ENCODE peak calls at places on chromosomes 5 and 9, in six cellular contexts. O is GM10248, K is left lung, E is HFF-Myc, W is AG10803, A is lower lobe of right lung. Q is an unnamed sample.

GRCh38 chr9:126456802-126457547 is 130.3 kb downstream of the MVB12B start:
- DNase-seq in E (no peak), A (no peak), W (no peak), K (no peak), O (no peak), Q (no peak)

GRCh38 chr5:98605010-98605425 is 168.4 kb upstream of the RGMB start:
- DNase-seq in E (no peak), K (no peak), O (no peak), A (no peak), W (no peak), Q (no peak)

GRCh38 chr5:10490927-10491672 is 49.4 kb downstream of the ROPN1L start:
- DNase-seq in E (no peak), A (no peak), W (no peak), O (no peak), K (no peak), Q (no peak)

GRCh38 chr9:84822589-84823233 is 153.2 kb downstream of the NTRK2 start:
- DNase-seq in A (no peak), K (no peak), E (no peak), W (no peak), O (peak), Q (no peak)

GRCh38 chr5:155258139-155258538 is 244.6 kb downstream of the KIF4B start:
- DNase-seq in E (no peak), K (no peak), W (no peak), O (no peak), A (no peak), Q (no peak)

GRCh38 chr5:966345-966710 is 42.3 kb upstream of the NKD2 start:
- DNase-seq in W (no peak), A (no peak), K (no peak), O (no peak), E (no peak), Q (no peak)

GRCh38 chr9:128054090-128054489 is 13.0 kb downstream of the NAIF1 start:
- DNase-seq in O (no peak), E (no peak), K (no peak), W (no peak), A (no peak), Q (no peak)

GRCh38 chr9:1604942-1605560 is 410.1 kb upstream of the SMARCA2 start:
- DNase-seq in W (peak), E (peak), K (no peak), A (no peak), O (peak), Q (no peak)

GRCh38 chr5:139692605-139693340 is 44.6 kb downstream of the CXXC5 start:
- DNase-seq in K (no peak), W (no peak), A (no peak), O (no peak), E (no peak), Q (no peak)

GRCh38 chr5:3601060-3601710 is 5.6 kb downstream of the IRX1 start:
- DNase-seq in W (no peak), O (no peak), E (no peak), K (no peak), A (no peak), Q (no peak)

GRCh38 chr5:76544268-76544926 is 78.8 kb downstream of the F2RL2 start:
- DNase-seq in W (no peak), O (peak), K (no peak), E (no peak), A (peak), Q (no peak)
- TF ChIP-seq CTCF in W (no peak), O (peak), K (peak), E (peak), A (peak), Q (no peak)

GRCh38 chr9:137096785-137097546 is 10.2 kb downstream of the MAN1B1 start:
- DNase-seq in A (no peak), O (no peak), K (no peak), W (no peak), E (no peak), Q (no peak)

GRCh38 chr9:137099231-137099630 is 12.4 kb downstream of the MAN1B1 start:
- DNase-seq in A (no peak), O (no peak), K (peak), W (no peak), E (no peak), Q (no peak)

GRCh38 chr9:137097761-137098462 is 11.1 kb downstream of the MAN1B1 start:
- DNase-seq in O (no peak), W (no peak), A (no peak), E (no peak), K (peak), Q (no peak)

GRCh38 chr9:137095664-137096517 is 9.1 kb downstream of the MAN1B1 start:
- DNase-seq in A (peak), E (no peak), K (no peak), O (peak), W (no peak), Q (no peak)
- TF ChIP-seq CTCF in A (peak), E (peak), K (no peak), O (peak), W (no peak), Q (peak)

GRCh38 chr9:78115073-78115472 is 83.5 kb upstream of the GNAQ start:
- DNase-seq in O (no peak), W (no peak), A (no peak), K (no peak), E (no peak), Q (no peak)
- TF ChIP-seq CTCF in O (peak), W (peak), A (peak), K (no peak), E (peak), Q (peak)

DNA sequence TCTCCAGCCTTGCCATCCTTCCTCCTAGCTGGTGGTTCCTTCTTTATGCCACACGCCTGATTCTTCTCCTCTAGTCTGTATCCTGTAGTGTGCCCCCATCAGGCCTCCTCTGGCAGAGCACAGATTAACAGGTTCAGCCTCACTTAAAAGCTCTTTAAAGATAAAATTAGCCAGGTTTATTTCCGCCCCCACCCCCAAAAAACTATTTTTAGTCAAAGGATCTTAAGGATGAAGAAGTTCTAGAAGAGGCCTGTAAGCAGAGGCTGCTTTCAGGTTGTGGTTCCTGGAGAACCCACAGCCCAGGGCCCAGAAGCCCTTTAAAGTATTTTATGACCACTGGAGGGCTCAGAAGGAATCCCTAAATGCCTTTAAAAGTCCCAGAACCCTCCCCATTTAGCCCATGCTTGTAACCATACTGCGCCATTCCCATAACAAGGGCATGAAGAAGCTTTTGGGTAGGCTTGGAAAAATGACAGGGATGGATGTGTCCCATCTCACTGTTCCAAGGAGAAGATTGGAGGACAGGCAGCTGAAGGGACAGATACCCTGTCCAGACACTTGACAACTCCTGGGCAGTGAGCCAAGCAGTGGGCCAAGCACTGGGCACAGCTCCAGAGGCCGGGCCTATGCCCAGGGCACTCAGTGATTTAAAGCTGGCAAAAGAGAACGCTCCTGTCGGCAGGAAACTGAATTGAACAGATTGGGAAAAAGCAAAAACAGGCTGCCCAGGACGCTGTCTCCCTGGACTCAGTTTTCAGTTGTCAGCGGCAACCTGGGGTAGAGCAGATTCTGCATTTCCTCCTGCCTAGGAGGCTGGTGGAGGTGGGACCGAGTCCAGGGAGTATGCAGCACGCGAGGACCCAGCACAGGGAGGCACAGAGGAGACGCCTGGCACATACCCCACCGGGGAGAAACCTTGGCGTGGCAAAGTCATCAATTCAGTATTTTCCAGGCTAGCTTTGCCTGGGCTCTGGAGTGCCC is 106.3 kb upstream of the SSBP2 start:
- DNase-seq in E (no peak), A (peak), K (peak), W (no peak), O (no peak), Q (no peak)
- TF ChIP-seq CTCF in E (peak), A (peak), K (peak), W (peak), O (peak), Q (peak)

Q was measured in AG09319.